ENCODE peak calls at places on chromosome 14, in seven cellular contexts. Q is GM12891, Y is Panc1, N is vagina, G is HepG2, D is transverse colon, K is breast epithelium. U is an unnamed sample.
A peak's percentile ranks its signal among the peaks of the same experiment; 100 is the strongest.

GRCh38 chr14:65290830-65291229 is 121.7 kb upstream of the FUT8 start:
- DNase-seq in G (peak; percentile 68), D (no peak), Q (no peak), K (no peak), N (no peak), Y (no peak), U (no peak)

GRCh38 chr14:29822430-29822709 is 105.3 kb downstream of the PRKD1 start:
- DNase-seq in Q (no peak), G (no peak), D (no peak), K (no peak), Y (no peak), N (no peak), U (peak; percentile 25)

GRCh38 chr14:81176224-81176623 is 44.5 kb downstream of the GTF2A1 start:
- DNase-seq in N (no peak), G (no peak), K (no peak), Y (no peak), D (peak; percentile 33), Q (no peak), U (no peak)

GRCh38 chr14:96424104-96424989 is 32.4 kb downstream of the AK7 start:
- DNase-seq in G (peak; percentile 71), Y (peak; percentile 32), Q (peak; percentile 28), N (no peak), K (no peak), D (peak; percentile 48), U (peak; percentile 50)

GRCh38 chr14:71319646-71320045 is 412.4 kb downstream of the PCNX1 start:
- DNase-seq in D (no peak), N (no peak), K (no peak), Q (no peak), Y (peak; percentile 4), G (no peak), U (no peak)

GRCh38 chr14:62185078-62185477 is 422.9 kb downstream of the SNAPC1 start:
- DNase-seq in N (no peak), D (no peak), Y (no peak), K (no peak), Q (no peak), G (no peak), U (no peak)

GRCh38 chr14:77314043-77314442 is 6.6 kb downstream of the POMT2 start:
- DNase-seq in G (no peak), Q (no peak), D (peak; percentile 34), K (no peak), Y (peak; percentile 66), N (no peak), U (peak; percentile 55)

GRCh38 chr14:97713023-97713422 is 915.8 kb downstream of the VRK1 start:
- DNase-seq in G (no peak), N (peak; percentile 43), K (no peak), D (no peak), Q (no peak), Y (peak; percentile 10), U (no peak)

GRCh38 chr14:40219032-40219431 is 786.8 kb upstream of the FBXO33 start:
- DNase-seq in N (no peak), D (no peak), G (no peak), Y (no peak), Q (no peak), K (no peak), U (no peak)

GRCh38 chr14:69335421-69335820 is 62.7 kb downstream of the ERH start:
- DNase-seq in Q (no peak), N (no peak), G (no peak), D (no peak), Y (no peak), K (peak; percentile 76), U (peak; percentile 71)

GRCh38 chr14:96083667-96084320 is 44.6 kb downstream of the C14orf132 start:
- DNase-seq in Q (no peak), G (no peak), D (no peak), N (no peak), Y (no peak), K (peak; percentile 60), U (no peak)

GRCh38 chr14:59576332-59577294 is at the start of gene CCDC175:
- DNase-seq in G (peak; percentile 66), Q (peak; percentile 76), N (no peak), Y (peak; percentile 7), K (no peak), D (peak; percentile 92), U (peak; percentile 77)

GRCh38 chr14:28652782-28653181 is 113.8 kb upstream of the FOXG1 start:
- DNase-seq in D (no peak), N (no peak), K (no peak), G (no peak), Y (peak; percentile 41), Q (no peak), U (no peak)

GRCh38 chr14:50792058-50792477 is 38.9 kb downstream of the NIN start:
- DNase-seq in K (no peak), Y (no peak), Q (no peak), N (no peak), D (no peak), G (no peak), U (no peak)

GRCh38 chr14:60102389-60102788 is 10.7 kb downstream of the PCNX4 start:
- DNase-seq in Q (no peak), Y (no peak), G (no peak), K (no peak), D (no peak), N (no peak), U (no peak)

GRCh38 chr14:77882631-77883030 is 82.7 kb downstream of the ADCK1 start:
- DNase-seq in D (no peak), Q (no peak), Y (no peak), G (no peak), N (no peak), K (no peak), U (no peak)

GRCh38 chr14:21408152-21408551 is 24.3 kb upstream of the SUPT16H start:
- DNase-seq in G (no peak), Y (no peak), Q (no peak), K (no peak), D (no peak), N (no peak), U (no peak)

GRCh38 chr14:50308363-50308762 is 3.7 kb downstream of the L2HGDH start:
- DNase-seq in Y (no peak), G (peak; percentile 40), D (no peak), N (no peak), K (no peak), Q (no peak), U (no peak)

GRCh38 chr14:64915797-64916196 is 1.5 kb downstream of the CHURC1 start:
- DNase-seq in G (no peak), Y (no peak), K (no peak), D (no peak), Q (no peak), N (no peak), U (no peak)

GRCh38 chr14:26935733-26936132 is 337.9 kb upstream of the NOVA1 start:
- DNase-seq in D (no peak), K (no peak), N (no peak), G (no peak), Q (no peak), Y (no peak), U (no peak)
- TF ChIP-seq POLR2AphosphoS5 in D (no peak), K (no peak), N (no peak), G (no peak), Q (no peak), Y (no peak), U (no peak)

GRCh38 chr14:90874599-90874998 is 58.4 kb upstream of the TTC7B start:
- DNase-seq in Y (no peak), D (no peak), G (no peak), N (no peak), K (no peak), Q (no peak), U (no peak)
- TF ChIP-seq POLR2AphosphoS5 in Y (no peak), D (no peak), G (no peak), N (no peak), K (no peak), Q (no peak), U (no peak)

GRCh38 chr14:105439710-105440553 is 20.3 kb downstream of the MTA1 start:
- DNase-seq in G (no peak), Q (no peak), Y (no peak), K (no peak), D (no peak), N (no peak), U (no peak)
- TF ChIP-seq POLR2AphosphoS5 in G (no peak), Q (no peak), Y (no peak), K (no peak), D (no peak), N (no peak), U (no peak)

DNA sequence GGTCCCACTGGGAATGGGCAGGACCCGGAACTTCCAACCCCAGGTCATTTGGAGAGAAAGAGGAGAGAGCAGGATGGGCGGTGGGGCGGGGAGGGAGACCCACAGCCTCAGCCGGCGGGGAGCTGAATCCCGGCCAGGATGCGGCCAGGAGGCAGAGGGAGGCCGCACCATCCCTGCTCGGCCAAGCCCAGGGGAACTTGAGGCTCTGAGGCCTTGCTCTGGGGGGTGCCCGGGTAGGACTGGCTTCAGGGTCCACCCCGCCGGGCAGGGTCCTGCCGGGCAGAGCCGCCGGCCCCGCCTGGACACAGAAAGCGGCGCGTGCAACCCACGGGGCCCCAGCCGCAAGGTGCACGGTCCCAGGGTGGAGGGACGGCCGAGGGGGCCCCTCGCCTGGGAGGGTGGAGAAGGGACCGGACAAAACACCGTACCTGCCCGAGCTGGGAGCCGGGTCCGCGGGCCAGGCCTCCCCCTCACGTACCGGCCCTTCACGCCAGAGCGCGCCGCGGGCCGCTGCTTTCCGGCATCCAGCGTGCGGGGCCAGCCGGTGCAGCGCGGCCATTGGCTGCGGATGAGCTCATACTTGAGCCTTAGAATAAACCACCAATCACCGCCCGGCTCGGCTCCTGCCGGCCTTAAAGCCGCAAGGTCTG is at the start of gene RPS6KL1:
- DNase-seq in Y (no peak), G (peak; percentile 74), N (no peak), D (peak; percentile 88), K (peak; percentile 82), Q (peak; percentile 97), U (peak; percentile 69)
- TF ChIP-seq POLR2AphosphoS5 in Y (peak; percentile 30), G (peak; percentile 27), N (no peak), D (peak; percentile 46), K (peak; percentile 23), Q (no peak), U (peak; percentile 27)

GRCh38 chr14:26088260-26088659 is 509.6 kb downstream of the NOVA1 start:
- DNase-seq in D (no peak), G (no peak), Y (no peak), Q (no peak), K (no peak), N (no peak), U (no peak)
- TF ChIP-seq POLR2AphosphoS5 in D (no peak), G (no peak), Y (no peak), Q (no peak), K (no peak), N (no peak), U (no peak)